ENCODE peak calls at places on chromosomes 3 and 15, in six cellular contexts. D is transverse colon, F is GM12865, H is ovary, G is bronchial epithelial cell, J is fibroblast of the aortic adventitia. B is an unnamed sample.

GRCh38 chr3:192917508-192918274 is at the start of gene MB21D2:
- DNase-seq in D (peak), J (peak), H (peak), F (peak), G (peak), B (peak)

GRCh38 chr3:59425942-59426341 is 376.1 kb upstream of the CFAP20DC start:
- DNase-seq in D (no peak), F (peak), H (no peak), G (peak), J (no peak), B (no peak)

GRCh38 chr15:39595621-39596221 is 14.8 kb downstream of the THBS1 start:
- DNase-seq in J (peak), H (no peak), D (peak), F (no peak), G (peak), B (peak)

GRCh38 chr3:48402281-48402732 is 27.6 kb downstream of the PLXNB1 start:
- DNase-seq in J (peak), G (peak), F (no peak), H (peak), D (peak), B (peak)

GRCh38 chr15:88258021-88258641 is 1.6 kb upstream of the NTRK3 start:
- DNase-seq in J (peak), H (no peak), D (no peak), G (no peak), F (no peak), B (no peak)

GRCh38 chr3:104604326-104605010 is 762.2 kb upstream of the ALCAM start:
- DNase-seq in H (no peak), J (peak), D (no peak), G (peak), F (no peak), B (peak)

GRCh38 chr15:42144841-42145375 is 11.5 kb downstream of the PLA2G4F start:
- DNase-seq in D (no peak), G (no peak), J (no peak), F (no peak), H (no peak), B (no peak)

GRCh38 chr3:87796137-87796899 is 262.5 kb downstream of the CGGBP1 start:
- DNase-seq in F (no peak), H (no peak), J (peak), G (no peak), D (no peak), B (no peak)

GRCh38 chr15:87576486-87577176 is 679.9 kb downstream of the NTRK3 start:
- DNase-seq in F (no peak), J (no peak), H (no peak), D (no peak), G (no peak), B (no peak)

GRCh38 chr3:76970006-76970680 is 69.8 kb upstream of the ROBO2 start:
- DNase-seq in G (no peak), H (no peak), J (no peak), D (no peak), F (no peak), B (no peak)

GRCh38 chr3:187085021-187085666 is 54.2 kb downstream of the RPL39L start:
- DNase-seq in G (no peak), D (no peak), J (no peak), H (no peak), F (no peak), B (no peak)

GRCh38 chr3:190092250-190092649 is 28.4 kb downstream of the P3H2 start:
- DNase-seq in H (no peak), G (peak), F (peak), J (peak), D (no peak), B (peak)

GRCh38 chr3:146374146-146374545 is 95.2 kb downstream of the PLSCR2 start:
- DNase-seq in J (peak), H (no peak), G (peak), F (no peak), D (no peak), B (peak)

GRCh38 chr3:184593923-184594303 is 32.3 kb downstream of the EPHB3 start:
- DNase-seq in G (no peak), F (no peak), J (no peak), D (no peak), H (no peak), B (no peak)

GRCh38 chr3:157573780-157574378 is 70.7 kb upstream of the VEPH1 start:
- DNase-seq in F (no peak), H (no peak), G (no peak), D (no peak), J (peak), B (no peak)

GRCh38 chr3:157318639-157319288 is 117.9 kb upstream of the PTX3 start:
- DNase-seq in F (no peak), H (no peak), J (no peak), D (no peak), G (no peak), B (no peak)

GRCh38 chr3:164004205-164004604 is 1074.1 kb downstream of the SI start:
- DNase-seq in F (no peak), G (no peak), J (no peak), D (no peak), H (no peak), B (no peak)

GRCh38 chr15:44094776-44095175 is 100.3 kb downstream of the FRMD5 start:
- DNase-seq in H (no peak), J (peak), G (no peak), D (no peak), F (no peak), B (peak)

GRCh38 chr15:70853855-70854668 is at the start of gene LARP6:
- DNase-seq in D (peak), F (peak), J (peak), G (no peak), H (peak), B (no peak)

GRCh38 chr3:27976933-27977332 is 254.8 kb upstream of the EOMES start:
- DNase-seq in H (no peak), G (peak), D (no peak), F (peak), J (peak), B (peak)

DNA sequence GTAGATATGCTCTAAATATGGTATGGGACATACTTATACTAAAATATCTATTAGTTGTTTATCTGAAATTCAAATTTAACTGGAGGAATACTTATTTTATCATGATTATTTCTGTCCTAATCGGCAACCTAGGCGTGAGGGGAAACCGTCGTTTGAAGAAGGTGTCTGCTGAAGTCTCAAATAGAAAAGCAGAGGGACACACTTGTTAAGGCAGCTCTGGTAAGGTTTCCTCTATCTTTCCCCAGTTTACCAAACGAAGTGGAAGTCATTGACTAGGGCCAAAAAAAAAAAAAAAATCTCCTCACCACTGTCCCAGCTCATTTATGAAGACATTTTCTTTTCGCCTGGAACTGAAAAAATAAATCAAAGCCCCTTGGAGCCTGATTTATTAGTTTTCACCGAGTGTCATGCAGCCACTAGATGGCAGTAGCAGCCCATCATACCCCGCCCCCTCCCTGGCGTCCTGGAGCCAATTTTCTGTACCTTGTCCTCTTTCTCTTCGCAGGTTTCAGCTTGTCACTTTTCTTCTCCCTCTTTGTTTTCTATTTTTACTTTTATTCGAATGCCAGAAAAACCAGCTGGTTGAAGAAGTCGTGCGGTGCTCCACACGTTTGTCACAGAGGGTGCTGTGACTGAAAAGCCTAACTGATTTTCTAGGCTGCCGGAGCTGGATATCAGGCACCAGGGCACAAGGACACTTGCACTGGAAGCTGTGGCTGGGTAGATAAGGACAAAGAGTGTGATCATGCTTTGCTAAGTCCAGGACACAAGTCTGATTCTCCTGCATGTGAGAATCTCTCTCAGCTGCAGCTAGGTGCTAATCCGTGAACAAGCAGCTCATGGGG is 238.7 kb downstream of the ZPLD1 start:
- DNase-seq in G (peak), H (peak), F (peak), D (peak), J (peak), B (peak)
- H3K4me3 ChIP-seq in G (no peak), H (no peak), F (no peak), D (no peak), J (no peak), B (no peak)

DNA sequence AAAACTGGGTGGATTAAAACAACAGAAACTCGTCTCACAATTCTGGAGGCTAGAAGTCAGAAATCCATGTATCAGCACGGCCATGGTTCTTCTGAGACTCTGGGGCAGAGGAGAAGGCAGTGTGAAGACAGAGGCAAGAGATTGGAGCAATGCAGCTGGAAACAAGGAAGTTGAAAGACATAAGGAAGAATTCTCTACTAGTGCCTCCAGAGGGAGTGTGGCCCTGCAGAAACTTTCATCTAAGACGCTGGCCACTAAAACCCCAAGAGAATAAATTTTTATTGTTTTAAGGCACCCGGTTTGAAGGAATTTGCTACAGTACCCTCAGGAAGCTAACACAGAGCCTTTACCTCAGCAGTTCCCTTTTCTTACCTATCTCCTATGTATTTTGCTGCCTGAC is 1012.2 kb upstream of the CADM2 start:
- DNase-seq in J (no peak), H (no peak), D (no peak), G (peak), F (no peak), B (no peak)
- TF ChIP-seq CTCF in J (no peak), H (no peak), D (no peak), G (peak), F (no peak), B (no peak)

GRCh38 chr15:58330468-58330793 is 101.4 kb upstream of the LIPC start:
- DNase-seq in D (no peak), J (no peak), G (no peak), F (no peak), H (no peak), B (no peak)
- H3K4me3 ChIP-seq in D (no peak), J (no peak), G (no peak), F (no peak), H (no peak), B (no peak)

DNA sequence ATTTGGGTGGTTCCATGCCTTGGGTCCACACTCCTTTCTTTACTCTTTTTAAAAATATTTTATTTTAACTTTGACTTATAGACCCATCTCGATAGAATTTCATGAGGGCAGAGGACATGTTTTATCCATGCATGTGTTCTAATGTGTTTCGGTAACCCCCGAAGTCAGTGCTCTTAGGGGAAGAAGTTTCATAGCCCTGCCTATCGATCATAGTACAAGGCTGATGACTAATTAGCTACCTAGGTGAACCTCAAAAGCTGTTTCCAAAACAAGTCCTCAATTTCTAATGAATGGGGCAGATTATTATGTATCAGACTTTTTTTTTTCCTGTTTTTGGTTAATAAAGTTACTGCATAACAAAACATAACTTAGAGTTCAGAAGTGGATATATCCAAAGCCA is 82.0 kb downstream of the MBNL1 start:
- DNase-seq in D (no peak), F (no peak), J (no peak), H (no peak), G (no peak), B (no peak)
- TF ChIP-seq CTCF in D (no peak), F (no peak), J (no peak), H (no peak), G (no peak), B (no peak)